ENCODE peak calls at places on chromosome 21, in nine cellular contexts. One of them, this sample, is unnamed.

GRCh38 chr21:20254964-20255363 is 743.2 kb upstream of the NCAM2 start:
- DNase-seq in fibroblast of the aortic adventitia: no peak
- DNase-seq in A673: no peak
- DNase-seq in IMR-90: no peak
- DNase-seq in body of pancreas: no peak
- DNase-seq in nephron progenitor cell: no peak
- DNase-seq in natural killer cell: no peak
- DNase-seq in mucosa of descending colon: no peak
- DNase-seq in K562: no peak
- DNase-seq in this sample: no peak

GRCh38 chr21:45392206-45392971 is 12.6 kb upstream of the COL18A1 start:
- DNase-seq in fibroblast of the aortic adventitia: no peak
- DNase-seq in A673: no peak
- DNase-seq in IMR-90: no peak
- DNase-seq in body of pancreas: no peak
- DNase-seq in nephron progenitor cell: no peak
- DNase-seq in natural killer cell: no peak
- DNase-seq in mucosa of descending colon: peak
- DNase-seq in K562: no peak
- DNase-seq in this sample: no peak

GRCh38 chr21:21737186-21737585 is 739.0 kb downstream of the NCAM2 start:
- DNase-seq in fibroblast of the aortic adventitia: no peak
- DNase-seq in A673: no peak
- DNase-seq in IMR-90: no peak
- DNase-seq in body of pancreas: no peak
- DNase-seq in nephron progenitor cell: no peak
- DNase-seq in natural killer cell: no peak
- DNase-seq in mucosa of descending colon: no peak
- DNase-seq in K562: no peak
- DNase-seq in this sample: no peak

GRCh38 chr21:15112858-15113257 is 48.1 kb upstream of the NRIP1 start:
- DNase-seq in fibroblast of the aortic adventitia: no peak
- DNase-seq in A673: no peak
- DNase-seq in IMR-90: no peak
- DNase-seq in body of pancreas: no peak
- DNase-seq in nephron progenitor cell: no peak
- DNase-seq in natural killer cell: no peak
- DNase-seq in mucosa of descending colon: no peak
- DNase-seq in K562: no peak
- DNase-seq in this sample: no peak

GRCh38 chr21:34807881-34808568 is 139.2 kb downstream of the CLIC6 start:
- DNase-seq in fibroblast of the aortic adventitia: peak
- DNase-seq in A673: no peak
- DNase-seq in IMR-90: peak
- DNase-seq in body of pancreas: no peak
- DNase-seq in nephron progenitor cell: no peak
- DNase-seq in natural killer cell: peak
- DNase-seq in mucosa of descending colon: no peak
- DNase-seq in K562: no peak
- DNase-seq in this sample: peak

GRCh38 chr21:25589905-25590304 is 17.4 kb downstream of the MRPL39 start:
- DNase-seq in fibroblast of the aortic adventitia: no peak
- DNase-seq in A673: no peak
- DNase-seq in IMR-90: no peak
- DNase-seq in body of pancreas: no peak
- DNase-seq in nephron progenitor cell: no peak
- DNase-seq in natural killer cell: no peak
- DNase-seq in mucosa of descending colon: no peak
- DNase-seq in K562: no peak
- DNase-seq in this sample: no peak

GRCh38 chr21:38083534-38083933 is 167.3 kb upstream of the KCNJ6 start:
- DNase-seq in fibroblast of the aortic adventitia: no peak
- DNase-seq in A673: no peak
- DNase-seq in IMR-90: no peak
- DNase-seq in body of pancreas: no peak
- DNase-seq in nephron progenitor cell: no peak
- DNase-seq in natural killer cell: no peak
- DNase-seq in mucosa of descending colon: no peak
- DNase-seq in K562: no peak
- DNase-seq in this sample: no peak

GRCh38 chr21:41762753-41763152 is 4.1 kb downstream of the RIPK4 start:
- DNase-seq in fibroblast of the aortic adventitia: no peak
- DNase-seq in A673: no peak
- DNase-seq in IMR-90: no peak
- DNase-seq in body of pancreas: no peak
- DNase-seq in nephron progenitor cell: no peak
- DNase-seq in natural killer cell: no peak
- DNase-seq in mucosa of descending colon: no peak
- DNase-seq in K562: no peak
- DNase-seq in this sample: no peak

GRCh38 chr21:36260030-36260787 is 59.8 kb upstream of the MORC3 start:
- DNase-seq in fibroblast of the aortic adventitia: peak
- DNase-seq in A673: peak
- DNase-seq in IMR-90: peak
- DNase-seq in body of pancreas: peak
- DNase-seq in nephron progenitor cell: no peak
- DNase-seq in natural killer cell: no peak
- DNase-seq in mucosa of descending colon: no peak
- DNase-seq in K562: peak
- DNase-seq in this sample: peak

GRCh38 chr21:20443558-20444155 is 554.6 kb upstream of the NCAM2 start:
- DNase-seq in fibroblast of the aortic adventitia: no peak
- DNase-seq in A673: peak
- DNase-seq in IMR-90: no peak
- DNase-seq in body of pancreas: no peak
- DNase-seq in nephron progenitor cell: peak
- DNase-seq in natural killer cell: no peak
- DNase-seq in mucosa of descending colon: no peak
- DNase-seq in K562: peak
- DNase-seq in this sample: no peak

GRCh38 chr21:35428489-35428888 is 379.4 kb upstream of the RUNX1 start:
- DNase-seq in fibroblast of the aortic adventitia: peak
- DNase-seq in A673: no peak
- DNase-seq in IMR-90: no peak
- DNase-seq in body of pancreas: no peak
- DNase-seq in nephron progenitor cell: peak
- DNase-seq in natural killer cell: no peak
- DNase-seq in mucosa of descending colon: no peak
- DNase-seq in K562: no peak
- DNase-seq in this sample: no peak

GRCh38 chr21:41634858-41635257 is 126.9 kb upstream of the TMPRSS2 start:
- DNase-seq in fibroblast of the aortic adventitia: peak
- DNase-seq in A673: no peak
- DNase-seq in IMR-90: peak
- DNase-seq in body of pancreas: no peak
- DNase-seq in nephron progenitor cell: no peak
- DNase-seq in natural killer cell: no peak
- DNase-seq in mucosa of descending colon: no peak
- DNase-seq in K562: no peak
- DNase-seq in this sample: peak

GRCh38 chr21:38272215-38272614 is 15.4 kb downstream of the KCNJ15 start:
- DNase-seq in fibroblast of the aortic adventitia: no peak
- DNase-seq in A673: no peak
- DNase-seq in IMR-90: no peak
- DNase-seq in body of pancreas: no peak
- DNase-seq in nephron progenitor cell: no peak
- DNase-seq in natural killer cell: no peak
- DNase-seq in mucosa of descending colon: no peak
- DNase-seq in K562: no peak
- DNase-seq in this sample: no peak

GRCh38 chr21:34198232-34199120 is 125.1 kb downstream of the MRPS6 start:
- DNase-seq in fibroblast of the aortic adventitia: no peak
- DNase-seq in A673: no peak
- DNase-seq in IMR-90: no peak
- DNase-seq in body of pancreas: no peak
- DNase-seq in nephron progenitor cell: no peak
- DNase-seq in natural killer cell: no peak
- DNase-seq in mucosa of descending colon: no peak
- DNase-seq in K562: no peak
- DNase-seq in this sample: no peak

GRCh38 chr21:45835301-45836267 is 146.0 kb upstream of the COL6A1 start:
- DNase-seq in fibroblast of the aortic adventitia: no peak
- DNase-seq in A673: no peak
- DNase-seq in IMR-90: no peak
- DNase-seq in body of pancreas: no peak
- DNase-seq in nephron progenitor cell: no peak
- DNase-seq in natural killer cell: no peak
- DNase-seq in mucosa of descending colon: no peak
- DNase-seq in K562: no peak
- DNase-seq in this sample: no peak

GRCh38 chr21:16563795-16564194 is 834.0 kb downstream of the USP25 start:
- DNase-seq in fibroblast of the aortic adventitia: peak
- DNase-seq in A673: no peak
- DNase-seq in IMR-90: no peak
- DNase-seq in body of pancreas: peak
- DNase-seq in nephron progenitor cell: peak
- DNase-seq in natural killer cell: no peak
- DNase-seq in mucosa of descending colon: no peak
- DNase-seq in K562: no peak
- DNase-seq in this sample: peak

GRCh38 chr21:39533545-39534226 is 79.1 kb upstream of the B3GALT5 start:
- DNase-seq in fibroblast of the aortic adventitia: no peak
- DNase-seq in A673: no peak
- DNase-seq in IMR-90: no peak
- DNase-seq in body of pancreas: no peak
- DNase-seq in nephron progenitor cell: no peak
- DNase-seq in natural killer cell: no peak
- DNase-seq in mucosa of descending colon: no peak
- DNase-seq in K562: no peak
- DNase-seq in this sample: no peak

DNA sequence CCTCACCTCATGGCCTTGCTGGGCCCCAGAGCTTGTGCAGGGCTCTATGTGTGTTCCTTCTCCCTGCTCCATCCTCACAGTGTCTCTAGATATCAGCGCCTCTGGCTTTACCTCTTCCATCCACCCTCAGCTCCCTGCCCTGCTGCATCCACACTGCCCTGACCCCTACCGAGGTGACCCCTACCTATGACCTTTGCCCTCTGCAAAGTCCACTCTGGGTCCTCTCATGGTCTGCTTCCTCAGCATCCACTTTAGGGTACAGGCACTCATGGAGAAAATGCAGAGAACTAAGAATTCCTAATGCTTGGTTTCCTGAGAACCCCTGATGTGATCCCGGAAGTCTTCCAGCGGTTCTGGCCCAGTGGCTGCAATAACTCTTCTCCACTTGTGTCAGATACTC is 46.9 kb upstream of the PAXBP1 start:
- DNase-seq in fibroblast of the aortic adventitia: no peak
- DNase-seq in A673: no peak
- DNase-seq in IMR-90: no peak
- DNase-seq in body of pancreas: no peak
- DNase-seq in nephron progenitor cell: no peak
- DNase-seq in natural killer cell: no peak
- DNase-seq in mucosa of descending colon: no peak
- DNase-seq in K562: no peak
- DNase-seq in this sample: no peak
- TF ChIP-seq CTCF in fibroblast of the aortic adventitia: no peak
- TF ChIP-seq CTCF in A673: no peak
- TF ChIP-seq CTCF in IMR-90: no peak
- TF ChIP-seq CTCF in body of pancreas: no peak
- TF ChIP-seq CTCF in nephron progenitor cell: no peak
- TF ChIP-seq CTCF in natural killer cell: no peak
- TF ChIP-seq CTCF in mucosa of descending colon: no peak
- TF ChIP-seq CTCF in K562: no peak
- TF ChIP-seq CTCF in this sample: no peak

DNA sequence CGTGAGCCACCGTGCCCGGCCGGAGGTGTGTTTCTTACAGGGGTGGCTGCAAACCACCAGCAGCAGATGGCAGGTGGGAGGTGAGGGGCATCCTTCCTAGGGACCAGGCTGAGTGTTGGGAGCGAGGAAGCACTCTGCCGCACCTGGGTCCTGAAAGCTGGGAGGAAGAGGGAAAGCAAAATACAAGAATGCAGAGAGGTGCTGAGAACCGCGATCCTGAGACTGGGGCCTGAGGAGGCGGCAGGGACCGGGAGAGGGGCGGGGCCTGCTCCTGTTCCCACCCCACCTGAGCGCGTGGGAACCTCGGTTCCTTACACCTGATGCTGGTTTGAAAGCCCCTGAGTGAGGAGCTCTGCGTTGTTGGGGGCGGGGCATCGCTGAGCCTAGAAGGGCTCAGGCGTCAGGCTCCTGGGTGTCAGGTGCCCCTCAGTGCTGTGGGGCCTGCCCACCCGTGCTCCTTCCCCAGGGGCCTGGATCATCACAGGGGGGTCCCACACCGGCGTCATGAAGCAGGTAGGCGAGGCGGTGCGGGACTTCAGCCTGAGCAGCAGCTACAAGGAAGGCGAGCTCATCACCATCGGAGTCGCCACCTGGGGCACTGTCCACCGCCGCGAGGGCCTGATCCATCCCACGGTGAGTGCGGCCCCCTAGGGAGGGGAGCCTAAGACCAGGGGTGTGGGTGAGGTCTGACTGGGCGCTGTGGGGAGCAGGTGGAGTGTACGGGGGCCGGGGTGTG is 15.5 kb downstream of the TRPM2 start:
- DNase-seq in fibroblast of the aortic adventitia: no peak
- DNase-seq in A673: no peak
- DNase-seq in IMR-90: no peak
- DNase-seq in body of pancreas: no peak
- DNase-seq in nephron progenitor cell: peak
- DNase-seq in natural killer cell: peak
- DNase-seq in mucosa of descending colon: no peak
- DNase-seq in K562: peak
- DNase-seq in this sample: no peak
- TF ChIP-seq CTCF in fibroblast of the aortic adventitia: no peak
- TF ChIP-seq CTCF in A673: no peak
- TF ChIP-seq CTCF in IMR-90: no peak
- TF ChIP-seq CTCF in body of pancreas: no peak
- TF ChIP-seq CTCF in nephron progenitor cell: no peak
- TF ChIP-seq CTCF in natural killer cell: no peak
- TF ChIP-seq CTCF in mucosa of descending colon: no peak
- TF ChIP-seq CTCF in K562: no peak
- TF ChIP-seq CTCF in this sample: no peak

GRCh38 chr21:17981060-17981459 is 161.9 kb upstream of the C21orf91 start:
- DNase-seq in fibroblast of the aortic adventitia: no peak
- DNase-seq in A673: no peak
- DNase-seq in IMR-90: no peak
- DNase-seq in body of pancreas: no peak
- DNase-seq in nephron progenitor cell: no peak
- DNase-seq in natural killer cell: no peak
- DNase-seq in mucosa of descending colon: no peak
- DNase-seq in K562: no peak
- DNase-seq in this sample: no peak
- TF ChIP-seq CTCF in fibroblast of the aortic adventitia: no peak
- TF ChIP-seq CTCF in A673: no peak
- TF ChIP-seq CTCF in IMR-90: no peak
- TF ChIP-seq CTCF in body of pancreas: no peak
- TF ChIP-seq CTCF in nephron progenitor cell: no peak
- TF ChIP-seq CTCF in natural killer cell: no peak
- TF ChIP-seq CTCF in mucosa of descending colon: no peak
- TF ChIP-seq CTCF in K562: no peak
- TF ChIP-seq CTCF in this sample: no peak

DNA sequence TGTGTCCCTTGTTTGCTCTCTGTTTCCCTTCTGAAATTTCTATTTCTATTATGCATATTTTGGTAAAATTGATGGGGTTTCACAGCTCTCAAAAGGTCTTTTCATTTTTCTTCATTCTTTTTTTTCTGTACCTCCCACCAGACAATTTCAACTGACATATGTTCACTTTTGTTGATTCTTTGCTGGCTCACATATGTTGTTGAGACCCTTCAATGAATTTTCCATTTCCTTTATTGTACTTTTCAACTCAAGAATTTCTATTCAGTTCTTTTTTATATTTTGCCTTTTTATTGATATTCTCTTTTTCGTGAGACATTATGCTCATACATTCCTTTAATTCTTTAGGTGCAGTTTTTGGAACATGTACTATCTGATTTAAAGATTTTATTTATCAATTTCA is 102.6 kb upstream of the GRIK1 start:
- DNase-seq in fibroblast of the aortic adventitia: no peak
- DNase-seq in A673: no peak
- DNase-seq in IMR-90: no peak
- DNase-seq in body of pancreas: no peak
- DNase-seq in nephron progenitor cell: no peak
- DNase-seq in natural killer cell: no peak
- DNase-seq in mucosa of descending colon: no peak
- DNase-seq in K562: no peak
- DNase-seq in this sample: no peak
- TF ChIP-seq CTCF in fibroblast of the aortic adventitia: no peak
- TF ChIP-seq CTCF in A673: no peak
- TF ChIP-seq CTCF in IMR-90: no peak
- TF ChIP-seq CTCF in body of pancreas: no peak
- TF ChIP-seq CTCF in nephron progenitor cell: no peak
- TF ChIP-seq CTCF in natural killer cell: no peak
- TF ChIP-seq CTCF in mucosa of descending colon: no peak
- TF ChIP-seq CTCF in K562: no peak
- TF ChIP-seq CTCF in this sample: no peak